ENCODE peak calls at places on chromosomes 16 and 17, in nine cellular contexts. U, E, N, I, C, P, F, T and M are unnamed samples.

GRCh38 chr17:80422276-80422675 is 7.3 kb downstream of the ENDOV start:
- DNase-seq in U (no peak), E (no peak), N (no peak), I (no peak), C (no peak), P (no peak), F (no peak), T (no peak), M (no peak)

GRCh38 chr17:19987897-19988296 is 10.3 kb upstream of the AKAP10 start:
- DNase-seq in U (no peak), E (no peak), N (no peak), I (no peak), C (no peak), P (no peak), F (no peak), T (no peak), M (no peak)

GRCh38 chr17:32493581-32494513 is 7.1 kb downstream of the CDK5R1 start:
- DNase-seq in U (no peak), E (no peak), N (no peak), I (no peak), C (no peak), P (no peak), F (no peak), T (no peak), M (peak)

GRCh38 chr16:84237994-84238750 is 1.6 kb downstream of the KCNG4 start:
- DNase-seq in U (no peak), E (no peak), N (no peak), I (no peak), C (no peak), P (no peak), F (no peak), T (no peak), M (no peak)

GRCh38 chr16:71410146-71410545 is 31.7 kb downstream of the TLE7 start:
- DNase-seq in U (no peak), E (no peak), N (no peak), I (no peak), C (no peak), P (no peak), F (no peak), T (no peak), M (no peak)

GRCh38 chr17:18257747-18258355 is 687 bp downstream of the FLII start:
- DNase-seq in U (peak), E (peak), N (no peak), I (peak), C (peak), P (peak), F (peak), T (peak), M (peak)

GRCh38 chr17:14474591-14474990 is 173.7 kb downstream of the HS3ST3B1 start:
- DNase-seq in U (no peak), E (no peak), N (no peak), I (no peak), C (no peak), P (no peak), F (no peak), T (no peak), M (no peak)

GRCh38 chr16:69412287-69412686 is 12.1 kb upstream of the CYB5B start:
- DNase-seq in U (no peak), E (no peak), N (no peak), I (no peak), C (no peak), P (no peak), F (no peak), T (no peak), M (no peak)

GRCh38 chr17:61586031-61586566 is 4.9 kb downstream of the NACA2 start:
- DNase-seq in U (no peak), E (no peak), N (no peak), I (no peak), C (no peak), P (no peak), F (no peak), T (no peak), M (no peak)

GRCh38 chr17:7916799-7917198 is 710 bp upstream of the RNF227 start:
- DNase-seq in U (no peak), E (no peak), N (no peak), I (no peak), C (no peak), P (no peak), F (no peak), T (no peak), M (no peak)

GRCh38 chr17:28474035-28474640 is 694 bp downstream of the SLC13A2 start:
- DNase-seq in U (no peak), E (no peak), N (no peak), I (no peak), C (no peak), P (no peak), F (no peak), T (no peak), M (no peak)

GRCh38 chr17:38868968-38869646 is 751 bp upstream of the LASP1 start:
- DNase-seq in U (peak), E (peak), N (no peak), I (peak), C (peak), P (peak), F (peak), T (no peak), M (peak)